ENCODE peak calls at places on chromosomes 7 and 10, in seven cellular contexts. One of them, this sample, is unnamed.

GRCh38 chr10:58266003-58266825 is 1.5 kb downstream of the IPMK start:
- DNase-seq in aorta: no peak
- DNase-seq in mammary epithelial cell: peak
- DNase-seq in ELR: peak
- DNase-seq in HCEC 1CT: peak
- DNase-seq in K562: peak
- DNase-seq in activated T-helper 1 cell treated with anti-CD3 and anti-CD28 coated beads, Interleukin-2, amount 50 U/mL, for 16 hours: no peak
- DNase-seq in this sample: peak

GRCh38 chr10:80536361-80536835 is 1.3 kb upstream of the SH2D4B start:
- DNase-seq in ELR: no peak
- DNase-seq in mammary epithelial cell: no peak
- DNase-seq in aorta: no peak
- DNase-seq in K562: no peak
- DNase-seq in activated T-helper 1 cell treated with anti-CD3 and anti-CD28 coated beads, Interleukin-2, amount 50 U/mL, for 16 hours: no peak
- DNase-seq in HCEC 1CT: no peak
- DNase-seq in this sample: no peak

GRCh38 chr7:23020742-23021401 is 6.9 kb upstream of the HYCC1 start:
- DNase-seq in activated T-helper 1 cell treated with anti-CD3 and anti-CD28 coated beads, Interleukin-2, amount 50 U/mL, for 16 hours: no peak
- DNase-seq in HCEC 1CT: peak
- DNase-seq in ELR: peak
- DNase-seq in K562: no peak
- DNase-seq in aorta: peak
- DNase-seq in mammary epithelial cell: peak
- DNase-seq in this sample: peak

GRCh38 chr10:92124524-92125168 is 166.2 kb downstream of the CPEB3 start:
- DNase-seq in K562: no peak
- DNase-seq in ELR: peak
- DNase-seq in activated T-helper 1 cell treated with anti-CD3 and anti-CD28 coated beads, Interleukin-2, amount 50 U/mL, for 16 hours: no peak
- DNase-seq in mammary epithelial cell: peak
- DNase-seq in aorta: no peak
- DNase-seq in HCEC 1CT: peak
- DNase-seq in this sample: no peak

GRCh38 chr10:82762641-82763040 is 887.6 kb downstream of the NRG3 start:
- DNase-seq in aorta: no peak
- DNase-seq in ELR: no peak
- DNase-seq in activated T-helper 1 cell treated with anti-CD3 and anti-CD28 coated beads, Interleukin-2, amount 50 U/mL, for 16 hours: no peak
- DNase-seq in HCEC 1CT: no peak
- DNase-seq in mammary epithelial cell: no peak
- DNase-seq in K562: no peak
- DNase-seq in this sample: no peak

GRCh38 chr7:2807846-2808772 is 36.0 kb downstream of the GNA12 start:
- DNase-seq in K562: no peak
- DNase-seq in ELR: peak
- DNase-seq in mammary epithelial cell: no peak
- DNase-seq in activated T-helper 1 cell treated with anti-CD3 and anti-CD28 coated beads, Interleukin-2, amount 50 U/mL, for 16 hours: no peak
- DNase-seq in aorta: no peak
- DNase-seq in HCEC 1CT: no peak
- DNase-seq in this sample: no peak

GRCh38 chr10:70735161-70735560 is 50.0 kb downstream of the TBATA start:
- DNase-seq in mammary epithelial cell: no peak
- DNase-seq in aorta: no peak
- DNase-seq in ELR: no peak
- DNase-seq in activated T-helper 1 cell treated with anti-CD3 and anti-CD28 coated beads, Interleukin-2, amount 50 U/mL, for 16 hours: no peak
- DNase-seq in HCEC 1CT: no peak
- DNase-seq in K562: no peak
- DNase-seq in this sample: no peak

GRCh38 chr7:35714407-35714806 is 19.5 kb upstream of the HERPUD2 start:
- DNase-seq in ELR: no peak
- DNase-seq in aorta: no peak
- DNase-seq in HCEC 1CT: no peak
- DNase-seq in K562: no peak
- DNase-seq in activated T-helper 1 cell treated with anti-CD3 and anti-CD28 coated beads, Interleukin-2, amount 50 U/mL, for 16 hours: no peak
- DNase-seq in mammary epithelial cell: no peak
- DNase-seq in this sample: no peak

GRCh38 chr7:114081606-114082425 is 163.0 kb upstream of the PPP1R3A start:
- DNase-seq in mammary epithelial cell: peak
- DNase-seq in HCEC 1CT: peak
- DNase-seq in ELR: peak
- DNase-seq in activated T-helper 1 cell treated with anti-CD3 and anti-CD28 coated beads, Interleukin-2, amount 50 U/mL, for 16 hours: no peak
- DNase-seq in K562: no peak
- DNase-seq in aorta: no peak
- DNase-seq in this sample: peak

GRCh38 chr7:98687331-98687863 is 70.3 kb downstream of the NPTX2 start:
- DNase-seq in activated T-helper 1 cell treated with anti-CD3 and anti-CD28 coated beads, Interleukin-2, amount 50 U/mL, for 16 hours: no peak
- DNase-seq in K562: no peak
- DNase-seq in ELR: no peak
- DNase-seq in mammary epithelial cell: no peak
- DNase-seq in HCEC 1CT: no peak
- DNase-seq in aorta: no peak
- DNase-seq in this sample: no peak

GRCh38 chr7:7331523-7331922 is 149.2 kb downstream of the C1GALT1 start:
- DNase-seq in K562: no peak
- DNase-seq in HCEC 1CT: no peak
- DNase-seq in mammary epithelial cell: no peak
- DNase-seq in ELR: no peak
- DNase-seq in activated T-helper 1 cell treated with anti-CD3 and anti-CD28 coated beads, Interleukin-2, amount 50 U/mL, for 16 hours: no peak
- DNase-seq in aorta: no peak
- DNase-seq in this sample: no peak

GRCh38 chr10:100652406-100653130 is 92.8 kb upstream of the PAX2 start:
- DNase-seq in mammary epithelial cell: no peak
- DNase-seq in aorta: no peak
- DNase-seq in ELR: no peak
- DNase-seq in K562: no peak
- DNase-seq in activated T-helper 1 cell treated with anti-CD3 and anti-CD28 coated beads, Interleukin-2, amount 50 U/mL, for 16 hours: no peak
- DNase-seq in HCEC 1CT: no peak
- DNase-seq in this sample: no peak

GRCh38 chr7:96915029-96915428 is 90.3 kb upstream of the DLX6 start:
- DNase-seq in HCEC 1CT: no peak
- DNase-seq in mammary epithelial cell: no peak
- DNase-seq in ELR: no peak
- DNase-seq in K562: no peak
- DNase-seq in aorta: no peak
- DNase-seq in activated T-helper 1 cell treated with anti-CD3 and anti-CD28 coated beads, Interleukin-2, amount 50 U/mL, for 16 hours: no peak
- DNase-seq in this sample: no peak

GRCh38 chr10:4254101-4254994 is 469.3 kb upstream of the KLF6 start:
- DNase-seq in K562: no peak
- DNase-seq in HCEC 1CT: peak
- DNase-seq in aorta: no peak
- DNase-seq in ELR: peak
- DNase-seq in mammary epithelial cell: peak
- DNase-seq in activated T-helper 1 cell treated with anti-CD3 and anti-CD28 coated beads, Interleukin-2, amount 50 U/mL, for 16 hours: no peak
- DNase-seq in this sample: no peak

GRCh38 chr7:101373812-101374612 is 11.3 kb downstream of the COL26A1 start:
- DNase-seq in K562: no peak
- DNase-seq in ELR: no peak
- DNase-seq in aorta: no peak
- DNase-seq in mammary epithelial cell: no peak
- DNase-seq in activated T-helper 1 cell treated with anti-CD3 and anti-CD28 coated beads, Interleukin-2, amount 50 U/mL, for 16 hours: no peak
- DNase-seq in HCEC 1CT: no peak
- DNase-seq in this sample: no peak

GRCh38 chr10:93813507-93814465 is 56.0 kb downstream of the LGI1 start:
- DNase-seq in aorta: peak
- DNase-seq in HCEC 1CT: peak
- DNase-seq in K562: no peak
- DNase-seq in mammary epithelial cell: peak
- DNase-seq in activated T-helper 1 cell treated with anti-CD3 and anti-CD28 coated beads, Interleukin-2, amount 50 U/mL, for 16 hours: no peak
- DNase-seq in ELR: peak
- DNase-seq in this sample: peak

GRCh38 chr10:58756126-58756525 is 243.5 kb downstream of the BICC1 start:
- DNase-seq in K562: no peak
- DNase-seq in ELR: peak
- DNase-seq in activated T-helper 1 cell treated with anti-CD3 and anti-CD28 coated beads, Interleukin-2, amount 50 U/mL, for 16 hours: no peak
- DNase-seq in aorta: no peak
- DNase-seq in HCEC 1CT: peak
- DNase-seq in mammary epithelial cell: no peak
- DNase-seq in this sample: no peak

GRCh38 chr7:151135525-151135845 is 32.0 kb downstream of the GBX1 start:
- DNase-seq in K562: no peak
- DNase-seq in mammary epithelial cell: no peak
- DNase-seq in ELR: no peak
- DNase-seq in aorta: peak
- DNase-seq in activated T-helper 1 cell treated with anti-CD3 and anti-CD28 coated beads, Interleukin-2, amount 50 U/mL, for 16 hours: no peak
- DNase-seq in HCEC 1CT: no peak
- DNase-seq in this sample: no peak

This sample was measured in RKO.